ENCODE peak calls at places on chromosomes 2 and 18, in nine cellular contexts. H, B, P, F, J, S, K, W and X are unnamed samples.

GRCh38 chr2:118580651-118581050 is 266.8 kb downstream of the EN1 start:
- DNase-seq in W (no peak), H (no peak), J (no peak), S (no peak), B (no peak), P (no peak), F (peak; percentile 20), K (peak; percentile 7), X (no peak)

GRCh38 chr2:817616-818015 is 133.0 kb upstream of the SNTG2 start:
- DNase-seq in H (no peak), P (no peak), J (no peak), F (no peak), K (no peak), B (no peak), S (no peak), W (no peak), X (no peak)

GRCh38 chr18:12309683-12310198 is 1.7 kb downstream of the TUBB6 start:
- DNase-seq in K (no peak), B (no peak), S (no peak), H (no peak), W (no peak), F (no peak), J (no peak), P (no peak), X (no peak)

GRCh38 chr18:44743626-44744025 is 62.9 kb downstream of the SETBP1 start:
- DNase-seq in H (no peak), J (no peak), F (no peak), B (no peak), K (no peak), W (peak; percentile 81), S (no peak), P (no peak), X (no peak)

GRCh38 chr2:18752667-18753422 is 163.5 kb upstream of the NT5C1B start:
- DNase-seq in W (no peak), S (no peak), P (no peak), B (no peak), J (no peak), F (no peak), K (no peak), H (no peak), X (no peak)

GRCh38 chr2:164620873-164621760 is at the start of gene GRB14:
- DNase-seq in J (no peak), H (no peak), W (no peak), K (peak; percentile 59), P (peak; percentile 84), F (no peak), B (peak; percentile 89), S (no peak), X (peak; percentile 45)

GRCh38 chr18:53991805-53992204 is 232.7 kb downstream of the MBD2 start:
- DNase-seq in B (no peak), J (no peak), K (peak; percentile 31), P (no peak), F (no peak), W (no peak), H (no peak), S (no peak), X (no peak)

GRCh38 chr2:12352891-12353290 is 363.8 kb upstream of the TRIB2 start:
- DNase-seq in W (peak; percentile 92), H (no peak), F (no peak), S (no peak), P (peak; percentile 70), K (no peak), B (no peak), J (no peak), X (no peak)

GRCh38 chr2:26938399-26938798 is 32.0 kb upstream of the MAPRE3 start:
- DNase-seq in J (no peak), P (no peak), H (no peak), S (no peak), B (no peak), F (no peak), K (peak; percentile 89), W (no peak), X (no peak)

GRCh38 chr2:9739508-9739907 is 103.8 kb upstream of the TAF1B start:
- DNase-seq in H (no peak), S (no peak), P (peak; percentile 46), F (no peak), J (no peak), K (no peak), B (no peak), W (no peak), X (peak; percentile 60)

GRCh38 chr18:8946046-8946838 is 156.3 kb upstream of the NDUFV2 start:
- DNase-seq in H (no peak), B (no peak), F (peak; percentile 97), S (no peak), W (no peak), J (peak; percentile 81), K (no peak), P (no peak), X (no peak)

GRCh38 chr2:29226808-29227207 is 111.6 kb downstream of the CLIP4 start:
- DNase-seq in J (no peak), P (no peak), H (no peak), S (no peak), K (no peak), W (no peak), B (no peak), F (no peak), X (no peak)

GRCh38 chr18:3368193-3368592 is 81.8 kb upstream of the TGIF1 start:
- DNase-seq in H (no peak), K (peak; percentile 78), B (no peak), F (peak; percentile 24), W (no peak), S (no peak), P (no peak), J (no peak), X (no peak)

GRCh38 chr2:11483806-11484147 is 17.8 kb upstream of the E2F6 start:
- DNase-seq in S (no peak), F (no peak), B (no peak), W (no peak), J (no peak), P (no peak), K (no peak), H (no peak), X (no peak)

GRCh38 chr2:133342283-133342895 is 225.9 kb downstream of the NCKAP5 start:
- DNase-seq in S (no peak), B (peak; percentile 4), P (no peak), H (no peak), K (no peak), W (no peak), J (no peak), F (no peak), X (no peak)

GRCh38 chr2:120741514-120742448 is 6.1 kb downstream of the GLI2 start:
- DNase-seq in B (peak; percentile 59), P (peak; percentile 47), K (no peak), H (no peak), S (no peak), W (no peak), J (no peak), F (no peak), X (peak; percentile 70)